ENCODE peak calls at places on chromosome 18, in eight cellular contexts. K is GM23338; T is A549; M is neuronal stem cell; E is K562; L is CD8-positive, alpha-beta T cell; X is ovary; Y is SK-N-SH. D is an unnamed sample. For H3K4me1, the result is how much of the 10 kb centered on the place peaks cover.

GRCh38 chr18:73842795-73843394 is 304.7 kb downstream of the FBXO15 start:
- DNase-seq in K (peak), T (peak), M (peak), E (peak), L (peak), X (no peak), Y (peak), D (no peak)

GRCh38 chr18:46387426-46388131 is 269.4 kb downstream of the LOXHD1 start:
- DNase-seq in K (no peak), T (no peak), M (no peak), E (no peak), L (no peak), X (no peak), Y (peak), D (no peak)

GRCh38 chr18:79942786-79943607 is 8.5 kb downstream of the SLC66A2 start:
- DNase-seq in K (no peak), T (no peak), M (no peak), E (no peak), L (no peak), X (peak), Y (no peak), D (no peak)

GRCh38 chr18:39053569-39053968 is 1488.0 kb upstream of the CELF4 start:
- DNase-seq in K (no peak), T (no peak), M (no peak), E (no peak), L (no peak), X (no peak), Y (peak), D (no peak)

GRCh38 chr18:46675112-46675511 is 18.1 kb upstream of the LOXHD1 start:
- DNase-seq in K (no peak), T (no peak), M (no peak), E (no peak), L (no peak), X (no peak), Y (no peak), D (no peak)

GRCh38 chr18:65946777-65947176 is 196.0 kb downstream of the CDH7 start:
- DNase-seq in K (no peak), T (no peak), M (no peak), E (no peak), L (no peak), X (no peak), Y (no peak), D (no peak)

GRCh38 chr18:40431071-40431998 is 1523.7 kb upstream of the PIK3C3 start:
- DNase-seq in K (no peak), T (no peak), M (no peak), E (no peak), L (no peak), X (no peak), Y (no peak), D (no peak)

GRCh38 chr18:6546229-6546628 is 131.5 kb upstream of the L3MBTL4 start:
- DNase-seq in K (no peak), T (no peak), M (no peak), E (no peak), L (no peak), X (no peak), Y (no peak), D (peak)

GRCh38 chr18:6948238-6948637 is 169.4 kb downstream of the LAMA1 start:
- DNase-seq in K (no peak), T (no peak), M (no peak), E (no peak), L (no peak), X (no peak), Y (no peak), D (no peak)

GRCh38 chr18:43274526-43274925 is 2.8 kb downstream of the SYT4 start:
- DNase-seq in K (no peak), T (no peak), M (no peak), E (no peak), L (no peak), X (no peak), Y (no peak), D (no peak)

GRCh38 chr18:66395671-66396218 is 208.1 kb downstream of the CDH19 start:
- DNase-seq in K (no peak), T (no peak), M (no peak), E (no peak), L (no peak), X (no peak), Y (no peak), D (peak)

GRCh38 chr18:30450927-30451326 is 591.6 kb downstream of the DSC3 start:
- DNase-seq in K (no peak), T (no peak), M (no peak), E (no peak), L (no peak), X (no peak), Y (no peak), D (no peak)

GRCh38 chr18:58632557-58632956 is 3.7 kb upstream of the ALPK2 start:
- DNase-seq in K (no peak), T (no peak), M (no peak), E (no peak), L (no peak), X (no peak), Y (no peak), D (no peak)

GRCh38 chr18:25289040-25289631 is 62.8 kb downstream of the ZNF521 start:
- DNase-seq in K (no peak), T (no peak), M (no peak), E (no peak), L (no peak), X (no peak), Y (no peak), D (no peak)

GRCh38 chr18:48924621-48925601 is 25.9 kb downstream of the SMAD7 start:
- DNase-seq in K (no peak), T (no peak), M (no peak), E (peak), L (no peak), X (no peak), Y (no peak), D (no peak)

GRCh38 chr18:14089176-14089575 is 43.1 kb downstream of the ZNF519 start:
- DNase-seq in K (no peak), T (no peak), M (no peak), E (no peak), L (no peak), X (no peak), Y (no peak), D (no peak)

GRCh38 chr18:45412577-45412976 is 202.7 kb upstream of the SLC14A2 start:
- DNase-seq in K (no peak), T (no peak), M (no peak), E (no peak), L (no peak), X (no peak), Y (no peak), D (no peak)

GRCh38 chr18:68822926-68823325 is 25.0 kb downstream of the CCDC102B start:
- DNase-seq in K (peak), T (no peak), M (no peak), E (no peak), L (no peak), X (no peak), Y (no peak), D (no peak)

GRCh38 chr18:44852818-44853217 is 172.1 kb downstream of the SETBP1 start:
- DNase-seq in K (no peak), T (no peak), M (no peak), E (no peak), L (no peak), X (peak), Y (no peak), D (no peak)

GRCh38 chr18:55353806-55354205 is 234.2 kb downstream of the TCF4 start:
- DNase-seq in K (no peak), T (no peak), M (no peak), E (no peak), L (no peak), X (no peak), Y (no peak), D (no peak)

GRCh38 chr18:31892936-31893335 is 50.0 kb downstream of the TRAPPC8 start:
- DNase-seq in K (no peak), T (no peak), M (no peak), E (no peak), L (no peak), X (no peak), Y (no peak), D (no peak)

GRCh38 chr18:79515944-79516351 is 120.2 kb downstream of the NFATC1 start:
- DNase-seq in K (no peak), T (no peak), M (no peak), E (peak), L (no peak), X (peak), Y (no peak), D (no peak)

GRCh38 chr18:68428026-68428425 is 286.9 kb downstream of the TMX3 start:
- DNase-seq in K (no peak), T (no peak), M (no peak), E (no peak), L (no peak), X (no peak), Y (no peak), D (no peak)

GRCh38 chr18:74294526-74294925 is 2.8 kb upstream of the CYB5A start:
- DNase-seq in K (no peak), T (no peak), M (no peak), E (no peak), L (no peak), X (no peak), Y (no peak), D (no peak)

GRCh38 chr18:44715841-44716240 is 35.2 kb downstream of the SETBP1 start:
- DNase-seq in K (no peak), T (no peak), M (no peak), E (no peak), L (no peak), X (no peak), Y (no peak), D (no peak)

GRCh38 chr18:3251249-3251962 is 3.8 kb downstream of the MYL12A start:
- DNase-seq in K (no peak), T (no peak), M (no peak), E (no peak), L (no peak), X (no peak), Y (no peak), D (no peak)

GRCh38 chr18:24346254-24346653 is 51.4 kb downstream of the OSBPL1A start:
- DNase-seq in K (no peak), T (no peak), M (no peak), E (no peak), L (no peak), X (no peak), Y (no peak), D (no peak)

GRCh38 chr18:26981373-26982082 is 116.0 kb upstream of the AQP4 start:
- DNase-seq in K (no peak), T (no peak), M (no peak), E (no peak), L (no peak), X (no peak), Y (no peak), D (no peak)

GRCh38 chr18:36127866-36128845 is 984 bp downstream of the SLC39A6 start:
- DNase-seq in K (peak), T (no peak), M (peak), E (peak), L (no peak), X (no peak), Y (peak), D (peak)

GRCh38 chr18:80009661-80010550 is 21.5 kb upstream of the TXNL4A start:
- DNase-seq in K (no peak), T (peak), M (no peak), E (peak), L (no peak), X (peak), Y (no peak), D (peak)

GRCh38 chr18:63112681-63113080 is 206.9 kb downstream of the BCL2 start:
- DNase-seq in K (no peak), T (no peak), M (no peak), E (no peak), L (no peak), X (no peak), Y (no peak), D (no peak)

GRCh38 chr18:48358868-48359267 is 50.3 kb downstream of the ZBTB7C start:
- DNase-seq in K (no peak), T (no peak), M (no peak), E (no peak), L (no peak), X (peak), Y (no peak), D (no peak)

GRCh38 chr18:43396266-43396665 is 119.0 kb upstream of the SYT4 start:
- DNase-seq in K (peak), T (no peak), M (peak), E (no peak), L (no peak), X (no peak), Y (peak), D (no peak)

GRCh38 chr18:59556265-59556664 is 141.0 kb downstream of the CCBE1 start:
- DNase-seq in K (no peak), T (no peak), M (no peak), E (no peak), L (no peak), X (no peak), Y (peak), D (no peak)

GRCh38 chr18:67916142-67916541 is 399.6 kb upstream of the DSEL start:
- DNase-seq in K (no peak), T (no peak), M (no peak), E (no peak), L (no peak), X (no peak), Y (no peak), D (no peak)

GRCh38 chr18:63974991-63975390 is 5.1 kb downstream of the SERPINB8 start:
- DNase-seq in K (peak), T (no peak), M (no peak), E (no peak), L (no peak), X (no peak), Y (no peak), D (no peak)

GRCh38 chr18:58117685-58118403 is 73.8 kb downstream of the NEDD4L start:
- DNase-seq in K (no peak), T (peak), M (no peak), E (peak), L (no peak), X (peak), Y (no peak), D (peak)

GRCh38 chr18:45839415-45840395 is 14.2 kb downstream of the SIGLEC15 start:
- DNase-seq in K (peak), T (no peak), M (no peak), E (no peak), L (no peak), X (no peak), Y (peak), D (no peak)

GRCh38 chr18:56431551-56431950 is 206.8 kb downstream of the TXNL1 start:
- DNase-seq in K (no peak), T (no peak), M (no peak), E (no peak), L (no peak), X (no peak), Y (no peak), D (no peak)

GRCh38 chr18:22165049-22165602 is 4.3 kb upstream of the GATA6 start:
- DNase-seq in K (peak), T (no peak), M (no peak), E (no peak), L (no peak), X (no peak), Y (peak), D (peak)

DNA sequence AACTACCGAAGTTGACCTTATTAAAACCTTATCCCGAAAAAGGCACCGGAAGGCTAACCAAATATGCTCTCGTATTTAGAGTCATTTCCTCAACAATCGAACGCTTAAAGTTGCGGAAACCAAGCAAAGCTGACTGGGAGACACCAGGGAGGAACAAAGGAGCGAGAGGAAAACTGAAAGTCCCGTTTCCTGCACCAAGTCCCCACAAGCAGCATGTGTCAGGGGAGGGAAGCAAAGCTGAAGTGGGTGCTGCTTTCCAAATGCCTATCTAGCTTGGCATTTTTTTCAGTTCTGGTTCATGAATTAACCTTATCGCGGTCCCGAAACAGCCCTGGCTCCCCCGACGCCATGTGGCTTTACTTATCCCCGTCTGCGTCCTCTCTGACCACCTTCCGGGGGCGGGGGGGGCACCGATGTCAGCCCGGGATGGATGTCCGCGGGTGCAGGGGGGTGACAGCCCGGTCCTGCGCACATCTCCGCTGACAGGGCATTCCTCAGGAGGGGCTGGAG is 44.1 kb downstream of the ZNF516 start:
- DNase-seq in K (peak), T (no peak), M (peak), E (no peak), L (no peak), X (peak), Y (peak), D (no peak)
- H3K27ac ChIP-seq in K (peak), T (no peak), M (peak), E (no peak), L (no peak), X (peak), Y (peak), D (peak)

DNA sequence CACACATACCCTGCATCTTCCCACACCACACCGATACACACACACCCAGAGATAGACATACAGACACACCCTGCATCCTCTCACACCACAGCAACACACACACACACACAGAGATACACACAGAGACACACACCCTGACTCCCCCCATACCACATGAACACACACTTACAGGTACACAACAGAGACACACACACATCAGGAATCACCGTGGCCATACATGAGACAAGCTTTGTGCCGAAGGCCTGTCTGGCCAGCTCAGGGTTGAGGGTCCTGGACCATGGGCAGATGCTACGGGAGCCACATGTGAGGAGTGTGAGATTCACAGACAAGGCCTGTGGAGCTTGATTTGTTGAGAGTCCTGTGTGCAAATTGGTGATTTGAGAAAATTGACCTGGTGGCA is 15.6 kb downstream of the IMPA2 start:
- DNase-seq in K (no peak), T (no peak), M (no peak), E (no peak), L (no peak), X (no peak), Y (no peak), D (peak)
- H3K4me1 ChIP-seq in K (under half), T (under half), M (under half), E (under half), L (under half), X (under half), Y (under half), D (half or more)

DNA sequence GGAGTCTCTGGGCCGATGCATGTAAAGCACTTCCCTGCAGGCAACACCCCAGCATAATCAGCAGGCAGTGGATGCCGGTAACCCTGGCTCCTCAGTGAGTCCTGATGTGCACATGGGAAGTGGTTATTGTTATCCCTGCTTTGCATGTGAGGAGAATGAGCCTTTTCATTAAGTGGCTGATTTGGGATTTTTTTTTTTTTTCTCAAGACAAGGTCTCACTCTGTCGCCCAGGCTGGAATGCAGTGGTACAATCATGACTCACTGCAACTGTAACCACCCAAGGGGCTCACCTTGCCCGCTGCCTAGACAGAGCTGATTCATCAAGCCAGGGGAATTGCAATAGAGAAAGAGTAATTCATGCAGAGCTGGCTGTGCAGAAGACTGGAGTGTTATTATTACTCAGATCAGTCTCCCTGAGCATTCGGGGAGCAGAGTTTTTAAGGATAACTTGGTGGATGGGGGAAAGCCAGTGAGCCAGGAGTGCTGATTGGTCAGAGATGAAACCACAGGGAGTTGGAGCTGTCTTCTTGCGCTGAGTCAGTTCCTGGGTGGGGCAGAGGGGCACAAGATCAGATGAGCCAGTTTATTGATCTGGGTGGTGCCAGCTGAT is 95.4 kb downstream of the SOCS6 start:
- DNase-seq in K (no peak), T (peak), M (no peak), E (no peak), L (no peak), X (no peak), Y (no peak), D (no peak)
- H3K27ac ChIP-seq in K (no peak), T (peak), M (no peak), E (no peak), L (no peak), X (no peak), Y (no peak), D (no peak)

DNA sequence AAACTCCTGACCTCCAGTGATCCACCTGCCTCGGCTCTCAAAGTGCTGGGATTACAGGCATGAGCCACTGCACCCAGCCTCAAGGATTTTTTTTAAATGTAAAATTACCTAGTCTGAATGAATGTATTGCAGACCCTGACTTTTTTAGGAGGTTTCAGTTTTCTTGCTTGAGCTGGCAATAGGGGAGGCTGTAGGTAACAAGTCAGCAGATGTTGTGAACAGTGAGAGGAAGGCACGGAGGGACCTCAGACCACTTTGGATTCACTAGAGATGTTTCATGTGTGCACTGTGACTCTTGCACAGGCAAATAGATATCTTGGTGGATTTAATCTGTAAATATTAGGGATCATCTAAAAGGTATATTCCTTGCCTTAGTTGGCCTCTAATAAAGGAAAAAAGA is 6.4 kb downstream of the NDUFV2 start:
- DNase-seq in K (no peak), T (no peak), M (no peak), E (no peak), L (no peak), X (no peak), Y (no peak), D (no peak)
- H3K4me1 ChIP-seq in K (half or more), T (under half), M (under half), E (under half), L (half or more), X (under half), Y (under half), D (half or more)

GRCh38 chr18:23169683-23170082 is 34.4 kb downstream of the CABLES1 start:
- DNase-seq in K (peak), T (no peak), M (no peak), E (no peak), L (no peak), X (no peak), Y (no peak), D (no peak)
- H3K27ac ChIP-seq in K (peak), T (no peak), M (no peak), E (no peak), L (no peak), X (no peak), Y (no peak), D (no peak)

D was measured in pancreas.